ENCODE peak calls at places on chromosomes 13 and 19, in eight cellular contexts. E is C1 segment of cervical spinal cord; U is RPMI7951; Z is activated CD4-positive, CD25-positive, alpha-beta regulatory T cell; K is M059J; P is iPS-NIHi11; O is activated CD4-positive, alpha-beta T cell treated with anti-CD3 and anti-CD28 coated beads, Interleukin-2, amount 10 ng/mL, durations not matched to agents 7 days and 5 days; T is ACHN. F is an unnamed sample.
A peak's percentile ranks its signal among the peaks of the same experiment; 100 is the strongest.

GRCh38 chr19:23283925-23284324 is 33.7 kb upstream of the ZNF724 start:
- DNase-seq in E (no peak), U (peak; percentile 59), Z (peak; percentile 31), K (peak; percentile 43), P (peak; percentile 60), O (peak; percentile 55), T (peak; percentile 39), F (no peak)

GRCh38 chr19:2045501-2046045 is 5.5 kb downstream of the MKNK2 start:
- DNase-seq in E (no peak), U (no peak), Z (no peak), K (no peak), P (no peak), O (no peak), T (no peak), F (peak; percentile 81)

GRCh38 chr13:27161980-27162379 is 9.6 kb downstream of the USP12 start:
- DNase-seq in E (no peak), U (no peak), Z (no peak), K (no peak), P (no peak), O (no peak), T (no peak), F (no peak)

GRCh38 chr19:4391701-4392543 is 8.4 kb downstream of the SH3GL1 start:
- DNase-seq in E (no peak), U (peak; percentile 46), Z (no peak), K (no peak), P (no peak), O (no peak), T (no peak), F (peak; percentile 85)

GRCh38 chr13:35600137-35600536 is 123.6 kb upstream of the MAB21L1 start:
- DNase-seq in E (no peak), U (no peak), Z (no peak), K (no peak), P (no peak), O (no peak), T (no peak), F (no peak)

GRCh38 chr13:33610471-33611015 is 207.4 kb upstream of the RFC3 start:
- DNase-seq in E (peak; percentile 85), U (peak; percentile 73), Z (peak; percentile 12), K (peak; percentile 81), P (peak; percentile 69), O (peak; percentile 48), T (no peak), F (peak; percentile 83)

GRCh38 chr13:54305377-54305776 is 1276.8 kb downstream of the OLFM4 start:
- DNase-seq in E (no peak), U (no peak), Z (no peak), K (no peak), P (no peak), O (no peak), T (no peak), F (no peak)

GRCh38 chr19:3804429-3804828 is 18.2 kb upstream of the MATK start:
- DNase-seq in E (no peak), U (no peak), Z (no peak), K (no peak), P (no peak), O (no peak), T (no peak), F (no peak)

GRCh38 chr19:17538684-17539287 is 16.7 kb upstream of the COLGALT1 start:
- DNase-seq in E (no peak), U (no peak), Z (no peak), K (no peak), P (no peak), O (no peak), T (no peak), F (peak; percentile 52)

GRCh38 chr19:40357655-40358054 is 9.2 kb downstream of the PLD3 start:
- DNase-seq in E (no peak), U (no peak), Z (no peak), K (no peak), P (no peak), O (no peak), T (no peak), F (no peak)

GRCh38 chr19:11767633-11768133 is 883 bp downstream of the ZNF441 start:
- DNase-seq in E (no peak), U (peak; percentile 32), Z (peak; percentile 3), K (peak; percentile 51), P (peak; percentile 6), O (peak; percentile 23), T (no peak), F (peak; percentile 89)

GRCh38 chr19:35040826-35041547 is 534 bp upstream of the HPN start:
- DNase-seq in E (peak; percentile 87), U (no peak), Z (no peak), K (no peak), P (peak; percentile 74), O (no peak), T (no peak), F (peak; percentile 98)

GRCh38 chr19:41416194-41416674 is 10.9 kb downstream of the B3GNT8 start:
- DNase-seq in E (no peak), U (no peak), Z (no peak), K (no peak), P (no peak), O (no peak), T (no peak), F (peak; percentile 42)

GRCh38 chr13:33637978-33638743 is 179.8 kb upstream of the RFC3 start:
- DNase-seq in E (no peak), U (peak; percentile 38), Z (no peak), K (peak; percentile 63), P (no peak), O (no peak), T (no peak), F (no peak)

GRCh38 chr13:45108716-45109706 is 11.3 kb upstream of the GTF2F2 start:
- DNase-seq in E (no peak), U (peak; percentile 54), Z (no peak), K (peak; percentile 50), P (no peak), O (no peak), T (peak; percentile 19), F (no peak)

GRCh38 chr19:5903054-5903501 is 512 bp downstream of the NDUFA11 start:
- DNase-seq in E (no peak), U (peak; percentile 58), Z (no peak), K (peak; percentile 50), P (no peak), O (peak; percentile 21), T (peak; percentile 38), F (no peak)

GRCh38 chr19:7534531-7534980 is 961 bp upstream of the PNPLA6 start:
- DNase-seq in E (peak; percentile 79), U (peak; percentile 86), Z (no peak), K (peak; percentile 89), P (peak; percentile 74), O (peak; percentile 25), T (peak; percentile 77), F (peak; percentile 90)

GRCh38 chr13:31781064-31781463 is 41.7 kb downstream of the RXFP2 start:
- DNase-seq in E (no peak), U (peak; percentile 45), Z (no peak), K (peak; percentile 50), P (no peak), O (no peak), T (no peak), F (no peak)

GRCh38 chr19:52910648-52911047 is 12.6 kb downstream of the ZNF888 start:
- DNase-seq in E (no peak), U (no peak), Z (no peak), K (no peak), P (no peak), O (no peak), T (no peak), F (no peak)

GRCh38 chr19:38496603-38497487 is 63.4 kb downstream of the RYR1 start:
- DNase-seq in E (no peak), U (no peak), Z (no peak), K (no peak), P (no peak), O (no peak), T (no peak), F (no peak)

GRCh38 chr19:709196-709964 is 645 bp downstream of the PALM start:
- DNase-seq in E (peak; percentile 47), U (no peak), Z (no peak), K (no peak), P (no peak), O (no peak), T (no peak), F (peak; percentile 76)

GRCh38 chr19:46353730-46354528 is 7.0 kb downstream of the PPP5C start:
- DNase-seq in E (no peak), U (no peak), Z (no peak), K (no peak), P (no peak), O (no peak), T (no peak), F (no peak)

GRCh38 chr19:18100710-18101109 is 3.1 kb downstream of the MAST3 start:
- DNase-seq in E (peak; percentile 44), U (peak; percentile 19), Z (no peak), K (peak; percentile 49), P (peak; percentile 86), O (no peak), T (no peak), F (no peak)

GRCh38 chr19:55540619-55541018 is 3.7 kb upstream of the SBK2 start:
- DNase-seq in E (no peak), U (no peak), Z (no peak), K (no peak), P (peak; percentile 28), O (no peak), T (no peak), F (no peak)

GRCh38 chr19:50003810-50004419 is 21.3 kb downstream of the VRK3 start:
- DNase-seq in E (peak; percentile 5), U (peak; percentile 99), Z (no peak), K (peak; percentile 99), P (no peak), O (peak; percentile 37), T (peak; percentile 94), F (no peak)

GRCh38 chr13:30731658-30732390 is 3.5 kb upstream of the ALOX5AP start:
- DNase-seq in E (no peak), U (no peak), Z (no peak), K (no peak), P (no peak), O (no peak), T (no peak), F (no peak)

GRCh38 chr13:46593403-46593802 is 40.4 kb downstream of the LRCH1 start:
- DNase-seq in E (no peak), U (no peak), Z (no peak), K (no peak), P (no peak), O (peak; percentile 67), T (no peak), F (no peak)

F was measured in kidney.